ENCODE peak calls at places on chromosomes 4 and X, in four cellular contexts. U, M, R and T are unnamed samples.

GRCh38 chr4:59240030-59240429 is 1960.1 kb upstream of the ADGRL3 start:
- DNase-seq in U (no peak), M (no peak), R (no peak), T (no peak)

GRCh38 chrX:94361241-94361640 is 687.2 kb downstream of the FAM133A start:
- DNase-seq in U (no peak), M (no peak), R (no peak), T (no peak)

GRCh38 chr4:128770807-128771206 is 38.7 kb upstream of the JADE1 start:
- DNase-seq in U (no peak), M (no peak), R (no peak), T (no peak)

GRCh38 chrX:136674270-136674986 is 26.5 kb downstream of the CD40LG start:
- DNase-seq in U (no peak), M (no peak), R (no peak), T (no peak)

GRCh38 chr4:128573781-128574508 is 235.6 kb upstream of the JADE1 start:
- DNase-seq in U (peak), M (no peak), R (peak), T (no peak)

GRCh38 chr4:20625460-20625859 is 74.8 kb upstream of the PACRGL start:
- DNase-seq in U (no peak), M (no peak), R (no peak), T (no peak)

GRCh38 chrX:119604778-119605177 is 1.4 kb downstream of the NKRF start:
- DNase-seq in U (no peak), M (no peak), R (no peak), T (no peak)

GRCh38 chrX:37684426-37684825 is 1.2 kb upstream of the XK start:
- DNase-seq in U (no peak), M (no peak), R (no peak), T (no peak)

GRCh38 chr4:85741921-85742591 is 267.1 kb downstream of the ARHGAP24 start:
- DNase-seq in U (no peak), M (no peak), R (no peak), T (no peak)

GRCh38 chr4:8015512-8015911 is 75.9 kb upstream of the AFAP1 start:
- DNase-seq in U (peak), M (peak), R (peak), T (no peak)

GRCh38 chr4:6560416-6561172 is 14.4 kb upstream of the MAN2B2 start:
- DNase-seq in U (peak), M (no peak), R (no peak), T (no peak)

GRCh38 chr4:16270654-16271328 is 44.5 kb upstream of the TAPT1 start:
- DNase-seq in U (peak), M (no peak), R (peak), T (no peak)

GRCh38 chr4:1216869-1217294 is 32.0 kb downstream of the CTBP1 start:
- DNase-seq in U (no peak), M (no peak), R (no peak), T (peak)

GRCh38 chrX:43836435-43837184 is 45.6 kb downstream of the MAOB start:
- DNase-seq in U (peak), M (peak), R (peak), T (no peak)

GRCh38 chr4:83731609-83732008 is 195.7 kb downstream of the GPAT3 start:
- DNase-seq in U (peak), M (no peak), R (peak), T (no peak)

GRCh38 chr4:24067781-24068193 is 177.9 kb upstream of the PPARGC1A start:
- DNase-seq in U (peak), M (peak), R (peak), T (no peak)

GRCh38 chrX:86171366-86171765 is 23.1 kb downstream of the DACH2 start:
- DNase-seq in U (peak), M (no peak), R (peak), T (no peak)

GRCh38 chrX:69024931-69025330 is 140.3 kb downstream of the PJA1 start:
- DNase-seq in U (peak), M (peak), R (no peak), T (no peak)

GRCh38 chrX:45129055-45129454 is 71.6 kb downstream of the DIPK2B start:
- DNase-seq in U (no peak), M (no peak), R (no peak), T (no peak)

GRCh38 chr4:57916479-57916878 is 806.3 kb upstream of the IGFBP7 start:
- DNase-seq in U (no peak), M (no peak), R (no peak), T (no peak)

GRCh38 chr4:103091601-103092223 is 7.9 kb downstream of the BDH2 start:
- DNase-seq in U (peak), M (no peak), R (peak), T (peak)

GRCh38 chr4:8263397-8263796 is 6.2 kb upstream of the HTRA3 start:
- DNase-seq in U (no peak), M (no peak), R (no peak), T (no peak)

GRCh38 chrX:54979432-54979831 is 14.6 kb downstream of the PFKFB1 start:
- DNase-seq in U (no peak), M (no peak), R (no peak), T (no peak)

GRCh38 chrX:54977387-54977786 is 16.6 kb downstream of the PFKFB1 start:
- DNase-seq in U (no peak), M (no peak), R (no peak), T (no peak)

GRCh38 chrX:54978448-54978847 is 15.5 kb downstream of the PFKFB1 start:
- DNase-seq in U (peak), M (peak), R (peak), T (no peak)

DNA sequence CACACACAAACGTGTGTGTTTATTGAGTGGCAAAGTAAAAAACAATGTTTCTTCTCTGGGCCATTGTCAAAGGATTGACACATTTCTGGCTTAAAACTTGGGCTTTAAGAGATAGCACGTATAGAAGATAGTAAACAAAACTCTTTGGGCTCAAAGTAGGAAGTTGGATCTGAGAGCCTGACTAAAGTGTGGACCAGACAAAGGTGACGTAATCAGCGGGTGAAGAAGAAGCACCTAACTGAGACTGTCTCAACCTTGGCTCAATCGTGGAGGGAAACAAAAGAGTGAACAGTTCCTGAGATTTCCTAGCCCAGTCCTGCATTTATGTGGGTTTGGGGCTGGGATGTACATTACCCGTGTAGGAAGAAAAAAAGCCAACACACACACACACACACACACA is 13.7 kb downstream of the PFKFB1 start:
- DNase-seq in U (no peak), M (no peak), R (no peak), T (no peak)
- TF ChIP-seq CTCF in U (no peak), M (no peak), R (no peak), T (no peak)

DNA sequence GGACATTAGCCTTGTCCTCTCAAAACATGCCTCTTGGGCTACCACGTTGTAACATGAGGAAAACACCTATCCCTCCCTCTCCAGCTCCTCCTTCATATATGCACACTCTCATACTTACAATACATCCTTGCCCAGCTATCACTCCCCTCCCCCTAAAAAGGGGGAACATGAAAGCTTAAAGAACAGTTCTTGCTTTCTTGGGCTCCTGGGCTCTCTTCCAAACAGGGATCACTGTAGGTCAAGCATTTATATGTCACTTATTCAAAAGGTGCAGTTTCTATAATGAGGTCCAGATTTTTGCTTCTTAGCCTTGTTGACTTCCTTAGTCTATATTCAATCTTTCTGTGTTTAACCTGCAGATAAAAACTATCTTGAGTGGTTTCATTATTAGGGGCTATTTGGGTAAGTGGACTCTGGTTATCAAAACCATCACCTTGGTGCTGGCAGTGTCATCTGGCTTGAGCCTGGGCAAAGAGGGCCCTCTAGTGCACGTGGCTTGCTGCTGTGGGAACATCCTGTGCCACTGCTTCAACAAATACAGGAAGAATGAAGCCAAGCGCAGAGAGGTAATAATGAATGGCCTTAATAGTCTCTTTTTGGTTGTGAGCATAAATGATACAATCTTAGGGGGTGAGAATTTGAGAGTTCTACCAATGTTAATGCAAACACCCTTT is 119.4 kb downstream of the AKAP4 start:
- DNase-seq in U (peak), M (no peak), R (peak), T (peak)
- TF ChIP-seq CTCF in U (peak), M (no peak), R (peak), T (no peak)

DNA sequence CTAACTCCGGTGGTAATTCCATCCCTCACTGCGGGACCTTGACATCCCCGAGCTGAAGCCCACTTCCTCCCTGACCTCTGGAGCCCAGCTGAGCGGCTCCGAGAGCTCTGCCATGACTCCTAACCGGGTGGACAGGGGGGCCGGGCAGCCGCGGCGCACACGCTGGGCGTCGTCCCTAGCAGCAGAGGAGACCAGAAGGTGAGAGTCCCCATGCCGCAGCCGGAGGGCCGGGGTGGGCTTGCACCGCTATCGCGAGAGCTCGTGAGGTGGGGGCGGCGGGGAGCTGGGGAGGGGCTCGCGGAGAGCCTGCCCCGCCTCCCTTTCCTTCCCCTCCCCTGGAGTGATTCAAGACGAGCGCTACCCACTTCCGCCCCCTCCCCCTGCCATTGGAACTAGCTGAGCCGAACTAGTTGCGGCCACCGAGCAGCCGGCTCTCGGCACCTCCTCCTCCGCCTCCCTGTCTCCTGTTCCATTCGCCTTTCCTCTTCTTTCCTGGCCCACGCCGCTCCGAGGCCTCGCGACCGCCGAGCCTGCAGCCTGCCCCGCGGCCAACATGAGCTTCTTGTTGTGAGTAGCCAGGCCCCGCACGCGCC is at the start of gene MOB1B:
- DNase-seq in U (peak), M (peak), R (peak), T (peak)
- TF ChIP-seq CTCF in U (peak), M (peak), R (no peak), T (peak)

GRCh38 chrX:126770179-126770578 is 49.4 kb upstream of the PRR32 start:
- DNase-seq in U (no peak), M (peak), R (peak), T (no peak)
- TF ChIP-seq CTCF in U (no peak), M (peak), R (no peak), T (no peak)

GRCh38 chr4:87555751-87556619 is 26.8 kb upstream of the SPARCL1 start:
- DNase-seq in U (peak), M (peak), R (peak), T (no peak)
- TF ChIP-seq CTCF in U (no peak), M (no peak), R (no peak), T (no peak)

GRCh38 chr4:177356921-177357320 is 47.2 kb downstream of the NEIL3 start:
- DNase-seq in U (peak), M (no peak), R (no peak), T (no peak)
- TF ChIP-seq CTCF in U (no peak), M (no peak), R (no peak), T (no peak)

GRCh38 chrX:24563291-24564010 is 83.7 kb downstream of the PCYT1B start:
- DNase-seq in U (no peak), M (no peak), R (no peak), T (no peak)

GRCh38 chrX:24566233-24566632 is 80.9 kb downstream of the PCYT1B start:
- DNase-seq in U (peak), M (no peak), R (no peak), T (no peak)

GRCh38 chrX:24561121-24561520 is 86.0 kb downstream of the PCYT1B start:
- DNase-seq in U (peak), M (no peak), R (peak), T (no peak)
- TF ChIP-seq CTCF in U (no peak), M (no peak), R (peak), T (peak)